ENCODE peak calls at places on chromosomes 3 and 15, in seven cellular contexts. S, R, G, U, F, D and W are unnamed samples.

GRCh38 chr3:169619793-169620192 is 43.7 kb downstream of the MECOM start:
- DNase-seq in S (no peak), R (no peak), G (peak; percentile 20), U (no peak), F (no peak), D (no peak), W (no peak)

GRCh38 chr15:45114076-45114750 is at the start of the genes DUOX2 and DUOXA2:
- DNase-seq in S (no peak), R (no peak), G (no peak), U (no peak), F (no peak), D (no peak), W (no peak)

GRCh38 chr3:128166971-128167453 is 13.7 kb downstream of the EEFSEC start:
- DNase-seq in S (no peak), R (no peak), G (no peak), U (no peak), F (no peak), D (no peak), W (no peak)

GRCh38 chr15:51341366-51342248 is at the start of gene GLDN:
- DNase-seq in S (no peak), R (no peak), G (peak; percentile 33), U (no peak), F (no peak), D (peak; percentile 30), W (peak; percentile 20)

GRCh38 chr3:189572249-189572648 is 58.9 kb upstream of the TP63 start:
- DNase-seq in S (no peak), R (no peak), G (no peak), U (no peak), F (no peak), D (no peak), W (no peak)

GRCh38 chr15:82158811-82159210 is 103.7 kb downstream of the EFL1 start:
- DNase-seq in S (no peak), R (no peak), G (no peak), U (no peak), F (no peak), D (no peak), W (no peak)

GRCh38 chr3:35393916-35394315 is 245.4 kb upstream of the ARPP21 start:
- DNase-seq in S (no peak), R (no peak), G (peak; percentile 28), U (no peak), F (no peak), D (no peak), W (no peak)

GRCh38 chr15:68581725-68582124 is 2.9 kb downstream of the CORO2B start:
- DNase-seq in S (no peak), R (no peak), G (no peak), U (no peak), F (no peak), D (no peak), W (no peak)

GRCh38 chr15:99536422-99537033 is 29.3 kb upstream of the MEF2A start:
- DNase-seq in S (no peak), R (no peak), G (no peak), U (no peak), F (no peak), D (peak; percentile 28), W (no peak)

GRCh38 chr15:50803479-50803878 is 38.0 kb upstream of the SPPL2A start:
- DNase-seq in S (no peak), R (no peak), G (no peak), U (no peak), F (no peak), D (no peak), W (no peak)

GRCh38 chr15:63250312-63250965 is 27.0 kb upstream of the APH1B start:
- DNase-seq in S (no peak), R (peak; percentile 84), G (no peak), U (no peak), F (no peak), D (peak; percentile 70), W (no peak)

GRCh38 chr15:90201944-90202375 is 830 bp downstream of the SEMA4B start:
- DNase-seq in S (no peak), R (no peak), G (no peak), U (no peak), F (no peak), D (peak; percentile 67), W (no peak)

GRCh38 chr15:59327942-59328341 is 44.7 kb downstream of the MYO1E start:
- DNase-seq in S (no peak), R (no peak), G (no peak), U (no peak), F (no peak), D (no peak), W (no peak)

GRCh38 chr3:149792485-149793270 is at the start of gene ANKUB1:
- DNase-seq in S (no peak), R (no peak), G (peak; percentile 89), U (no peak), F (no peak), D (no peak), W (no peak)

GRCh38 chr3:38146504-38146903 is 8.0 kb downstream of the MYD88 start:
- DNase-seq in S (no peak), R (no peak), G (no peak), U (no peak), F (no peak), D (no peak), W (no peak)

GRCh38 chr3:16456784-16457415 is 56.6 kb downstream of the RFTN1 start:
- DNase-seq in S (no peak), R (no peak), G (no peak), U (no peak), F (no peak), D (no peak), W (no peak)

GRCh38 chr3:121661376-121661775 is 673 bp upstream of the HCLS1 start:
- DNase-seq in S (no peak), R (no peak), G (no peak), U (no peak), F (no peak), D (no peak), W (no peak)

GRCh38 chr15:95394186-95395067 is 936.1 kb upstream of the NR2F2 start:
- DNase-seq in S (no peak), R (no peak), G (no peak), U (no peak), F (no peak), D (no peak), W (no peak)

GRCh38 chr15:28013976-28014375 is 85.1 kb downstream of the OCA2 start:
- DNase-seq in S (no peak), R (no peak), G (no peak), U (no peak), F (no peak), D (no peak), W (no peak)

GRCh38 chr15:82312611-82313349 is 36.5 kb downstream of the GOLGA6L10 start:
- DNase-seq in S (no peak), R (no peak), G (no peak), U (peak; percentile 51), F (no peak), D (no peak), W (no peak)

GRCh38 chr3:53819163-53819868 is 26.9 kb downstream of the CHDH start:
- DNase-seq in S (no peak), R (no peak), G (no peak), U (no peak), F (no peak), D (no peak), W (no peak)

GRCh38 chr3:171186383-171186782 is 159.9 kb upstream of the SLC2A2 start:
- DNase-seq in S (no peak), R (no peak), G (no peak), U (no peak), F (no peak), D (no peak), W (no peak)

GRCh38 chr3:12255393-12255792 is 33.5 kb upstream of the PPARG start:
- DNase-seq in S (no peak), R (no peak), G (no peak), U (no peak), F (no peak), D (no peak), W (no peak)

GRCh38 chr15:78216276-78217229 is 17.8 kb downstream of the ACSBG1 start:
- DNase-seq in S (no peak), R (no peak), G (no peak), U (no peak), F (no peak), D (no peak), W (no peak)

GRCh38 chr3:71332813-71333212 is 250.7 kb downstream of the FOXP1 start:
- DNase-seq in S (no peak), R (no peak), G (no peak), U (no peak), F (no peak), D (no peak), W (no peak)

GRCh38 chr3:30508319-30508718 is 98.1 kb upstream of the TGFBR2 start:
- DNase-seq in S (no peak), R (no peak), G (no peak), U (no peak), F (no peak), D (no peak), W (no peak)

GRCh38 chr15:71056111-71056510 is 59.2 kb upstream of the THSD4 start:
- DNase-seq in S (no peak), R (no peak), G (no peak), U (no peak), F (no peak), D (no peak), W (no peak)

GRCh38 chr3:185874119-185874518 is 49.3 kb upstream of the IGF2BP2 start:
- DNase-seq in S (no peak), R (no peak), G (no peak), U (no peak), F (no peak), D (no peak), W (no peak)

GRCh38 chr15:73082719-73083275 is 30.5 kb downstream of the NEO1 start:
- DNase-seq in S (no peak), R (no peak), G (no peak), U (no peak), F (no peak), D (no peak), W (no peak)

GRCh38 chr3:41792806-41793205 is 169.1 kb downstream of the ULK4 start:
- DNase-seq in S (no peak), R (no peak), G (no peak), U (no peak), F (no peak), D (no peak), W (no peak)

GRCh38 chr3:71308836-71309235 is 274.7 kb downstream of the FOXP1 start:
- DNase-seq in S (no peak), R (no peak), G (no peak), U (no peak), F (no peak), D (no peak), W (no peak)